ENCODE peak calls at places on chromosomes 7 and 10, in six cellular contexts. One of them, this sample, is unnamed.

GRCh38 chr10:7832060-7832459 is 13.8 kb downstream of the TAF3 start:
- DNase-seq in stimulated activated CD4-positive, alpha-beta T cell treated with anti-CD3 and anti-CD28 coated beads, TNF-alpha, amount 100 ng/mL, for 24 hours: no peak
- DNase-seq in myocyte: no peak
- DNase-seq in stimulated activated naive CD8-positive, alpha-beta T cell treated with anti-CD3 and anti-CD28 coated beads, Interleukin-15, Interleukin-2, amounts not matched to agents 100 U/mL and 50 U/mL, for 24 hours: no peak
- DNase-seq in NCI-H187: no peak
- DNase-seq in trophoblast cell: no peak
- DNase-seq in this sample: no peak

GRCh38 chr10:121579656-121580055 is 18.6 kb downstream of the FGFR2 start:
- DNase-seq in myocyte: peak
- DNase-seq in stimulated activated CD4-positive, alpha-beta T cell treated with anti-CD3 and anti-CD28 coated beads, TNF-alpha, amount 100 ng/mL, for 24 hours: no peak
- DNase-seq in NCI-H187: no peak
- DNase-seq in stimulated activated naive CD8-positive, alpha-beta T cell treated with anti-CD3 and anti-CD28 coated beads, Interleukin-15, Interleukin-2, amounts not matched to agents 100 U/mL and 50 U/mL, for 24 hours: no peak
- DNase-seq in trophoblast cell: peak
- DNase-seq in this sample: no peak

GRCh38 chr7:41711283-41712064 is 8.6 kb upstream of the INHBA start:
- DNase-seq in stimulated activated naive CD8-positive, alpha-beta T cell treated with anti-CD3 and anti-CD28 coated beads, Interleukin-15, Interleukin-2, amounts not matched to agents 100 U/mL and 50 U/mL, for 24 hours: no peak
- DNase-seq in stimulated activated CD4-positive, alpha-beta T cell treated with anti-CD3 and anti-CD28 coated beads, TNF-alpha, amount 100 ng/mL, for 24 hours: no peak
- DNase-seq in myocyte: peak
- DNase-seq in trophoblast cell: peak
- DNase-seq in NCI-H187: no peak
- DNase-seq in this sample: no peak

GRCh38 chr7:40299097-40299496 is 164.3 kb downstream of the SUGCT start:
- DNase-seq in stimulated activated CD4-positive, alpha-beta T cell treated with anti-CD3 and anti-CD28 coated beads, TNF-alpha, amount 100 ng/mL, for 24 hours: no peak
- DNase-seq in stimulated activated naive CD8-positive, alpha-beta T cell treated with anti-CD3 and anti-CD28 coated beads, Interleukin-15, Interleukin-2, amounts not matched to agents 100 U/mL and 50 U/mL, for 24 hours: no peak
- DNase-seq in NCI-H187: no peak
- DNase-seq in trophoblast cell: peak
- DNase-seq in myocyte: peak
- DNase-seq in this sample: no peak

GRCh38 chr7:88311675-88312036 is 5.0 kb upstream of the STEAP4 start:
- DNase-seq in trophoblast cell: no peak
- DNase-seq in NCI-H187: no peak
- DNase-seq in myocyte: peak
- DNase-seq in stimulated activated CD4-positive, alpha-beta T cell treated with anti-CD3 and anti-CD28 coated beads, TNF-alpha, amount 100 ng/mL, for 24 hours: no peak
- DNase-seq in stimulated activated naive CD8-positive, alpha-beta T cell treated with anti-CD3 and anti-CD28 coated beads, Interleukin-15, Interleukin-2, amounts not matched to agents 100 U/mL and 50 U/mL, for 24 hours: no peak
- DNase-seq in this sample: no peak

GRCh38 chr7:146176790-146177189 is 60.2 kb downstream of the CNTNAP2 start:
- DNase-seq in myocyte: no peak
- DNase-seq in stimulated activated naive CD8-positive, alpha-beta T cell treated with anti-CD3 and anti-CD28 coated beads, Interleukin-15, Interleukin-2, amounts not matched to agents 100 U/mL and 50 U/mL, for 24 hours: no peak
- DNase-seq in trophoblast cell: no peak
- DNase-seq in NCI-H187: no peak
- DNase-seq in stimulated activated CD4-positive, alpha-beta T cell treated with anti-CD3 and anti-CD28 coated beads, TNF-alpha, amount 100 ng/mL, for 24 hours: no peak
- DNase-seq in this sample: no peak

GRCh38 chr10:121647401-121647800 is 49.2 kb upstream of the FGFR2 start:
- DNase-seq in stimulated activated naive CD8-positive, alpha-beta T cell treated with anti-CD3 and anti-CD28 coated beads, Interleukin-15, Interleukin-2, amounts not matched to agents 100 U/mL and 50 U/mL, for 24 hours: no peak
- DNase-seq in stimulated activated CD4-positive, alpha-beta T cell treated with anti-CD3 and anti-CD28 coated beads, TNF-alpha, amount 100 ng/mL, for 24 hours: no peak
- DNase-seq in myocyte: no peak
- DNase-seq in trophoblast cell: no peak
- DNase-seq in NCI-H187: no peak
- DNase-seq in this sample: no peak

GRCh38 chr7:151699920-151700319 is 177.0 kb downstream of the PRKAG2 start:
- DNase-seq in stimulated activated CD4-positive, alpha-beta T cell treated with anti-CD3 and anti-CD28 coated beads, TNF-alpha, amount 100 ng/mL, for 24 hours: no peak
- DNase-seq in trophoblast cell: no peak
- DNase-seq in stimulated activated naive CD8-positive, alpha-beta T cell treated with anti-CD3 and anti-CD28 coated beads, Interleukin-15, Interleukin-2, amounts not matched to agents 100 U/mL and 50 U/mL, for 24 hours: no peak
- DNase-seq in NCI-H187: no peak
- DNase-seq in myocyte: no peak
- DNase-seq in this sample: no peak

GRCh38 chr10:110303681-110304080 is 1.0 kb downstream of the SMNDC1 start:
- DNase-seq in stimulated activated CD4-positive, alpha-beta T cell treated with anti-CD3 and anti-CD28 coated beads, TNF-alpha, amount 100 ng/mL, for 24 hours: no peak
- DNase-seq in myocyte: no peak
- DNase-seq in NCI-H187: no peak
- DNase-seq in stimulated activated naive CD8-positive, alpha-beta T cell treated with anti-CD3 and anti-CD28 coated beads, Interleukin-15, Interleukin-2, amounts not matched to agents 100 U/mL and 50 U/mL, for 24 hours: no peak
- DNase-seq in trophoblast cell: no peak
- DNase-seq in this sample: no peak

GRCh38 chr7:24756989-24757798 is at the start of gene GSDME:
- DNase-seq in trophoblast cell: peak
- DNase-seq in NCI-H187: no peak
- DNase-seq in myocyte: peak
- DNase-seq in stimulated activated naive CD8-positive, alpha-beta T cell treated with anti-CD3 and anti-CD28 coated beads, Interleukin-15, Interleukin-2, amounts not matched to agents 100 U/mL and 50 U/mL, for 24 hours: peak
- DNase-seq in stimulated activated CD4-positive, alpha-beta T cell treated with anti-CD3 and anti-CD28 coated beads, TNF-alpha, amount 100 ng/mL, for 24 hours: peak
- DNase-seq in this sample: peak

GRCh38 chr7:149489391-149490024 is 8.1 kb downstream of the ZNF746 start:
- DNase-seq in trophoblast cell: no peak
- DNase-seq in stimulated activated naive CD8-positive, alpha-beta T cell treated with anti-CD3 and anti-CD28 coated beads, Interleukin-15, Interleukin-2, amounts not matched to agents 100 U/mL and 50 U/mL, for 24 hours: no peak
- DNase-seq in myocyte: peak
- DNase-seq in stimulated activated CD4-positive, alpha-beta T cell treated with anti-CD3 and anti-CD28 coated beads, TNF-alpha, amount 100 ng/mL, for 24 hours: no peak
- DNase-seq in NCI-H187: no peak
- DNase-seq in this sample: no peak

GRCh38 chr7:7641129-7641663 is 644 bp downstream of the UMAD1 start:
- DNase-seq in stimulated activated CD4-positive, alpha-beta T cell treated with anti-CD3 and anti-CD28 coated beads, TNF-alpha, amount 100 ng/mL, for 24 hours: no peak
- DNase-seq in NCI-H187: no peak
- DNase-seq in myocyte: no peak
- DNase-seq in stimulated activated naive CD8-positive, alpha-beta T cell treated with anti-CD3 and anti-CD28 coated beads, Interleukin-15, Interleukin-2, amounts not matched to agents 100 U/mL and 50 U/mL, for 24 hours: no peak
- DNase-seq in trophoblast cell: peak
- DNase-seq in this sample: peak

This sample was measured in GM13977.